ENCODE peak calls at places on chromosomes 5 and 9, in nine cellular contexts. M, Z, Q, C, H, P, N, S and I are unnamed samples. For H3K9me3, the result is how much of the 10 kb centered on the place peaks cover.

GRCh38 chr5:146731909-146732659 is 146.5 kb downstream of the PPP2R2B start:
- DNase-seq in S (no peak), H (peak), P (peak), N (no peak), C (no peak), M (peak), Q (no peak), Z (no peak), I (no peak)

GRCh38 chr5:142281966-142282365 is 42.9 kb downstream of the SPRY4 start:
- DNase-seq in S (no peak), M (no peak), Z (no peak), N (no peak), C (no peak), H (no peak), P (no peak), Q (no peak), I (no peak)

GRCh38 chr5:78795757-78796156 is 147.2 kb upstream of the LHFPL2 start:
- DNase-seq in Z (no peak), Q (no peak), M (peak), S (no peak), P (no peak), N (no peak), C (no peak), H (peak), I (no peak)

GRCh38 chr9:17251100-17251499 is 116.3 kb downstream of the CNTLN start:
- DNase-seq in H (no peak), M (no peak), Q (no peak), N (no peak), C (no peak), S (no peak), P (no peak), Z (no peak), I (no peak)

GRCh38 chr5:147369742-147370374 is 135.0 kb downstream of the STK32A start:
- DNase-seq in C (no peak), M (no peak), Q (no peak), Z (no peak), N (no peak), P (peak), H (peak), S (no peak), I (no peak)

GRCh38 chr5:98602534-98603112 is 170.8 kb upstream of the RGMB start:
- DNase-seq in P (no peak), S (no peak), C (no peak), Z (no peak), Q (no peak), M (no peak), N (no peak), H (no peak), I (no peak)

GRCh38 chr5:127697894-127698600 is 5.1 kb upstream of the CCDC192 start:
- DNase-seq in S (no peak), Z (no peak), H (peak), M (peak), Q (no peak), P (peak), C (no peak), N (no peak), I (no peak)

GRCh38 chr9:17422994-17423680 is 155.7 kb upstream of the SH3GL2 start:
- DNase-seq in S (no peak), H (no peak), Z (no peak), N (no peak), Q (no peak), C (no peak), M (no peak), P (peak), I (no peak)

GRCh38 chr5:33272288-33272687 is 168.5 kb upstream of the TARS1 start:
- DNase-seq in Z (no peak), S (no peak), P (peak), H (peak), Q (no peak), M (no peak), N (no peak), C (no peak), I (no peak)

GRCh38 chr9:114078021-114078780 is at the start of gene AMBP:
- DNase-seq in P (no peak), H (peak), M (peak), S (no peak), Z (no peak), C (no peak), N (peak), Q (no peak), I (no peak)

GRCh38 chr5:119269061-119269579 is 86.7 kb upstream of the TNFAIP8 start:
- DNase-seq in M (peak), Z (peak), P (peak), N (peak), S (no peak), C (no peak), Q (peak), H (peak), I (no peak)

GRCh38 chr9:137295313-137296213 is 6.5 kb downstream of the NRARP start:
- DNase-seq in M (peak), P (no peak), Q (no peak), N (peak), H (no peak), S (no peak), Z (no peak), C (peak), I (peak)

DNA sequence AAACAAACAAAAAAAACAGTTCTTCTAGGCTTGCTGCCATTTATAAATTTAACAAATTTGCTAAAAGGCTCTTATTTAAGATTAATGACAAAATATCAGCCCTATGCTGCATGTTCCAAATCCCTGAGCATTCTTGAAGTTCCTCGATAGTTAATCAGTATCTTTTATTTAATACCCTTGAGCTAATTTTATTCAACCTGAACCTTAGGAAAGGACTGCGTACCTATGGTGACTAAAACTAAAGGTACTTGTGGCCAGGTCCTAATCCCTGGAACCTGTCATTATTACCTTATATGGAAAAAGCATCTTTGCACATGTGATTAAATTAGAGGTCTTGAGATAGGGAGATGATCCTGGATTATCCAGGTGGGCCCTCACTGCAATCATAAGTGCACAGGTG is 10.5 kb upstream of the INIP start:
- DNase-seq in C (no peak), Z (no peak), Q (no peak), H (no peak), P (no peak), M (no peak), S (no peak), N (no peak), I (no peak)
- H3K9me3 ChIP-seq in C (under half), Z (under half), Q (under half), H (under half), P (under half), M (under half), S (under half), N (under half), I (under half)

GRCh38 chr9:8101607-8102006 is 302.0 kb upstream of the DMAC1 start:
- DNase-seq in S (no peak), C (no peak), Q (no peak), H (no peak), Z (no peak), P (no peak), M (no peak), N (no peak), I (no peak)

GRCh38 chr9:8106362-8106761 is 306.8 kb upstream of the DMAC1 start:
- DNase-seq in S (no peak), N (no peak), M (no peak), Z (no peak), H (no peak), P (no peak), C (no peak), Q (no peak), I (no peak)
- H3K9me3 ChIP-seq in S (under half), N (under half), M (under half), Z (under half), H (under half), P (under half), C (under half), Q (under half), I (under half)

GRCh38 chr5:25334288-25334790 is 689.6 kb upstream of the CDH10 start:
- DNase-seq in M (no peak), Q (no peak), C (no peak), P (no peak), S (no peak), H (no peak), N (no peak), Z (no peak), I (no peak)
- H3K9me3 ChIP-seq in M (under half), Q (under half), C (under half), P (under half), S (under half), H (under half), N (under half), Z (under half), I (under half)

GRCh38 chr9:92984976-92985375 is 37.7 kb downstream of the FGD3 start:
- DNase-seq in Z (no peak), N (peak), C (no peak), M (no peak), Q (no peak), P (no peak), S (no peak), H (no peak), I (no peak)
- H3K9me3 ChIP-seq in Z (under half), N (under half), C (under half), M (under half), Q (under half), P (under half), S (under half), H (under half), I (under half)

GRCh38 chr9:113057193-113057592 is 669 bp upstream of the ZFP37 start:
- DNase-seq in N (no peak), M (no peak), C (no peak), Z (no peak), P (no peak), Q (no peak), S (no peak), H (peak), I (no peak)
- H3K9me3 ChIP-seq in N (under half), M (under half), C (under half), Z (under half), P (under half), Q (half or more), S (under half), H (half or more), I (under half)

DNA sequence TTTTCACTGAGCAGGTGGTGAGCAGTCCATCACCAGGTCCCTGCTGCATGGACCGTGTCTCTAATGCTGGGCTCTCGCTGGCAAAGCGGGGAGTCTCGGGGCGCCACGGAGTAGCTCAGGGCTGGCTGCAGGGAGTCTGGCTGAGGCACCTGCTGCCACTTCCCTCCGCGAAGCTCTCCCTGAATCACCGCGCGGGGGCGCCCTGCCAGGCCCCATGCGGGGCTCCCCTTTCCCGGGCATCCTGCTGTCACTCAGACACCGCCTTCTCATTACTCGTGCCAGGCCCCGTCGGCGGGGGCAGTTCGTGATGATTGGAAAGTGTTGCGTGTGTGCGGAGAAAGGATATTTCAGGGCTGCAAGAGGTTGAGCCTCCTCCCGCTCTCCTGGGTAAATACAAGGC is 335.8 kb downstream of the IRX2 start:
- DNase-seq in S (no peak), M (no peak), C (no peak), N (no peak), Q (no peak), P (no peak), H (no peak), Z (no peak), I (no peak)
- H3K9me3 ChIP-seq in S (under half), M (under half), C (under half), N (under half), Q (under half), P (under half), H (under half), Z (under half), I (under half)

GRCh38 chr9:80448996-80449395 is 877.2 kb downstream of the TLE4 start:
- DNase-seq in P (no peak), C (no peak), Q (no peak), N (no peak), M (no peak), S (no peak), H (no peak), Z (no peak), I (no peak)

GRCh38 chr9:80449513-80449912 is 877.7 kb downstream of the TLE4 start:
- DNase-seq in H (no peak), Z (no peak), S (no peak), M (no peak), Q (no peak), C (no peak), P (no peak), N (no peak), I (no peak)
- H3K9me3 ChIP-seq in H (under half), Z (under half), S (under half), M (under half), Q (under half), C (under half), P (under half), N (under half), I (under half)

DNA sequence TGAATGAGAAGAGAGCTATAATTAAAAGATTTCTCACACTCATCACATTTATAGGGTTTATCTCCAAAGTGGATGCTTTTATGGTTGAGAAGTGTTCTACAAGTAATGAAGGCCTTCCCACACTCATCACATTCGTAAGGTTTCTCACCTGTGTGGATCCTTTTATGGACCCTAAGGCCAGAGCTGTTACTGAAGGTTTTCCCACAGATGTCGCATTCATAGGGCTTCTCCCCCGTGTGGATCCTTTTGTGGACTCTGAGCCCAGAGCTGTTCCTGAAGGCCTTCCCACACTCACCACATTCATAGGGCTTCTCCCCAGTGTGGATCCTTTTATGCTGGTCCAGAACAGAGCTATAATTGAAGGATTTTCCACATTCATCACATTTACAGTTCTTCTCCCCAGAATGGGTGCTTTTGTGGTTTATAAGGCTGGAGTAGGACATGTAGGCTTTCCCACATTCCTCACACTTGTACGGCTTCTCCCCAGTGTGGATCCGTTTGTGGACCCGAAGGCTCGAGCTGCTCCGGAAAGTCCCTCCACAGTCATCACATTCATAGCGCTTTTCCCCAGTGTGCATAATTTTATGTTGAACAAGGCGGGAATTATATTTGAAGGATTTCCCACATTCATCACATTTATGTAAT is 10.5 kb downstream of the ZFP62 start:
- DNase-seq in Q (no peak), C (no peak), S (no peak), M (no peak), P (no peak), Z (no peak), H (peak), N (no peak), I (no peak)
- H3K9me3 ChIP-seq in Q (under half), C (under half), S (under half), M (under half), P (half or more), Z (under half), H (half or more), N (under half), I (under half)

GRCh38 chr9:131019387-131020239 is 10.6 kb downstream of the LAMC3 start:
- DNase-seq in Q (no peak), P (no peak), Z (no peak), C (no peak), S (no peak), H (no peak), N (no peak), M (peak), I (no peak)

GRCh38 chr9:131018621-131019020 is 9.6 kb downstream of the LAMC3 start:
- DNase-seq in N (no peak), P (no peak), S (no peak), H (peak), M (no peak), Z (no peak), C (no peak), Q (no peak), I (no peak)

GRCh38 chr9:131020388-131020787 is 11.4 kb downstream of the LAMC3 start:
- DNase-seq in N (no peak), C (no peak), Z (no peak), P (peak), H (no peak), M (peak), S (no peak), Q (no peak), I (no peak)

GRCh38 chr9:131021785-131022184 is 12.8 kb downstream of the LAMC3 start:
- DNase-seq in Q (no peak), M (no peak), N (no peak), C (no peak), P (no peak), Z (no peak), S (no peak), H (no peak), I (no peak)

GRCh38 chr9:131020862-131021261 is 11.9 kb downstream of the LAMC3 start:
- DNase-seq in P (no peak), Q (no peak), H (no peak), S (no peak), C (no peak), N (no peak), M (no peak), Z (no peak), I (no peak)
- H3K9me3 ChIP-seq in P (under half), Q (under half), H (under half), S (under half), C (under half), N (under half), M (under half), Z (under half), I (under half)

DNA sequence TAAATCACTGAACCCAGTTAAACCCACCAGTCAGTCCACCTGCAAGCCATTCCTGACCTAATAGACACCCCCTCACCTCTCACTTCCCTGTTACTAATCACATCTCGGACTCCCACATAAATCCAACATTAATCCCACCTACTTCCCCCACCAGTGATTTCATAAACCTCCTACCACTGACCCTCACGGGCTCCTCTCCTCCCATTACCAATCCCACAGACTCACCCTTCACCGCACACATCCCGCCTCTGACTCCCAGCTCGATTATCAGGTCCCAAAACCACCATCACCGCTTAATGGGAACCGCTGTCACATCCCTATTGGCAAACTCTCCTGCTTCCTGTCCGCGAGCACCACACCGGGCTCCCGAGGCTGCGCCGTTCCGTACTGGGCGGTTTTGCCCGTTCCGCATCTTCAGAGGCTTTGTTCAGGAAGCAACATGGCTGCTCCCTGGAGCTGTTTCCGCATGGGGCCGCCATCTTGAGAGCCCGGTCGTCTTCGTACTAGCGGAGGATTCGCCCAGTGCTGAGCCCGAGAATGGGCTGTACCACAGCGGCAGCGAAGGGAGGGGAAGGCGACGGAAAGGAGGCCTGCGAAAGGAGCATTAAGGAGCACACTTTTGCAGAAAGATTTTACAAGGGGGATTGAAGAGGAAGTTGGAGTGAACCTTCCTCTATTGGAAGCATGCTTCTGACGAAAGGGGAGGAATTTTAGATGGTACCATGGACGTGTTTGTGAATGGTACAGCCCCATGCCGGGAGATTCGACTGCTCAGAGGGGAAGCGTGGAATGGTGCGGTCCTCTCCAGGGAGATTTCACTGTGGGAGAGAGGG is at the start of gene ZNF300:
- DNase-seq in H (peak), S (peak), M (peak), Z (no peak), N (peak), C (peak), P (peak), Q (peak), I (peak)
- H3K9me3 ChIP-seq in H (half or more), S (under half), M (under half), Z (under half), N (under half), C (under half), P (under half), Q (half or more), I (under half)